ENCODE peak calls at places on chromosomes 4 and X, in seven cellular contexts. S is uterus, E is heart left ventricle, A is H1, I is ovary, O is breast epithelium, V is A549. N is an unnamed sample.

GRCh38 chr4:113433536-113434246 is 327.8 kb downstream of the CAMK2D start:
- DNase-seq in V (no peak), O (no peak), I (no peak), S (no peak), A (no peak), E (no peak), N (no peak)

GRCh38 chr4:143586080-143586479 is 72.6 kb downstream of the SMARCA5 start:
- DNase-seq in V (no peak), E (no peak), O (no peak), I (no peak), A (no peak), S (no peak), N (no peak)

GRCh38 chrX:120251471-120252011 is 929 bp downstream of the ZBTB33 start:
- DNase-seq in S (peak; percentile 21), O (peak; percentile 46), E (peak; percentile 16), A (no peak), V (peak; percentile 31), I (peak; percentile 40), N (peak; percentile 54)

GRCh38 chr4:125739760-125740159 is 425.0 kb downstream of the FAT4 start:
- DNase-seq in A (no peak), O (no peak), E (peak; percentile 67), I (no peak), S (no peak), V (no peak), N (no peak)

GRCh38 chr4:77433102-77433733 is 172.4 kb upstream of the CXCL13 start:
- DNase-seq in A (no peak), V (peak; percentile 21), O (no peak), S (no peak), E (peak; percentile 23), I (no peak), N (no peak)

GRCh38 chrX:2342281-2342688 is 158.5 kb downstream of the DHRSX start:
- DNase-seq in E (peak; percentile 83), A (no peak), V (no peak), S (no peak), O (no peak), I (no peak), N (no peak)

GRCh38 chr4:156941940-156942548 is 29.6 kb downstream of the PDGFC start:
- DNase-seq in E (peak; percentile 21), V (peak; percentile 11), S (peak; percentile 78), O (peak; percentile 52), I (peak; percentile 42), A (peak; percentile 21), N (no peak)

GRCh38 chr4:53686521-53686920 is 95.2 kb upstream of the LNX1 start:
- DNase-seq in E (no peak), I (no peak), V (no peak), S (no peak), O (no peak), A (no peak), N (no peak)

GRCh38 chr4:146442801-146443200 is 78.9 kb downstream of the SLC10A7 start:
- DNase-seq in E (no peak), V (no peak), O (no peak), S (no peak), A (no peak), I (no peak), N (no peak)

GRCh38 chr4:180950377-180950776 is 1292.8 kb upstream of the TENM3 start:
- DNase-seq in V (no peak), S (no peak), I (no peak), O (no peak), E (no peak), A (no peak), N (no peak)

GRCh38 chr4:151797131-151797530 is 36.3 kb upstream of the GATB start:
- DNase-seq in A (no peak), S (no peak), O (no peak), E (no peak), V (no peak), I (no peak), N (peak; percentile 57)

GRCh38 chr4:173167793-173168395 is 717 bp upstream of the GALNT7 start:
- DNase-seq in E (no peak), O (no peak), S (no peak), A (no peak), I (peak; percentile 20), V (peak; percentile 47), N (peak; percentile 75)

GRCh38 chr4:127844605-127845116 is 36.0 kb upstream of the PLK4 start:
- DNase-seq in I (no peak), A (no peak), S (no peak), V (no peak), O (no peak), E (no peak), N (no peak)

GRCh38 chr4:151227731-151228130 is 49.2 kb upstream of the PRSS48 start:
- DNase-seq in V (no peak), O (no peak), S (peak; percentile 57), E (peak; percentile 72), A (no peak), I (peak; percentile 61), N (no peak)

GRCh38 chr4:66331761-66332160 is 661.5 kb upstream of the EPHA5 start:
- DNase-seq in A (no peak), V (no peak), E (no peak), S (no peak), O (no peak), I (no peak), N (no peak)

GRCh38 chr4:1240721-1241465 is 8.0 kb downstream of the CTBP1 start:
- DNase-seq in I (no peak), A (no peak), V (no peak), S (peak; percentile 12), O (no peak), E (peak; percentile 5), N (no peak)

GRCh38 chr4:2132438-2132837 is 73.3 kb downstream of the NAT8L start:
- DNase-seq in O (no peak), E (no peak), I (no peak), A (no peak), S (no peak), V (no peak), N (no peak)

GRCh38 chr4:41661447-41662076 is 87.0 kb downstream of the PHOX2B start:
- DNase-seq in O (peak; percentile 75), I (peak; percentile 64), A (no peak), E (peak; percentile 51), V (peak; percentile 35), S (peak; percentile 24), N (no peak)

GRCh38 chrX:23813808-23814207 is 30.8 kb downstream of the SAT1 start:
- DNase-seq in A (no peak), S (no peak), I (no peak), V (no peak), E (no peak), O (no peak), N (no peak)

GRCh38 chr4:118086334-118086733 is 52.0 kb downstream of the NDST3 start:
- DNase-seq in A (no peak), V (no peak), I (no peak), S (no peak), E (no peak), O (no peak), N (no peak)

DNA sequence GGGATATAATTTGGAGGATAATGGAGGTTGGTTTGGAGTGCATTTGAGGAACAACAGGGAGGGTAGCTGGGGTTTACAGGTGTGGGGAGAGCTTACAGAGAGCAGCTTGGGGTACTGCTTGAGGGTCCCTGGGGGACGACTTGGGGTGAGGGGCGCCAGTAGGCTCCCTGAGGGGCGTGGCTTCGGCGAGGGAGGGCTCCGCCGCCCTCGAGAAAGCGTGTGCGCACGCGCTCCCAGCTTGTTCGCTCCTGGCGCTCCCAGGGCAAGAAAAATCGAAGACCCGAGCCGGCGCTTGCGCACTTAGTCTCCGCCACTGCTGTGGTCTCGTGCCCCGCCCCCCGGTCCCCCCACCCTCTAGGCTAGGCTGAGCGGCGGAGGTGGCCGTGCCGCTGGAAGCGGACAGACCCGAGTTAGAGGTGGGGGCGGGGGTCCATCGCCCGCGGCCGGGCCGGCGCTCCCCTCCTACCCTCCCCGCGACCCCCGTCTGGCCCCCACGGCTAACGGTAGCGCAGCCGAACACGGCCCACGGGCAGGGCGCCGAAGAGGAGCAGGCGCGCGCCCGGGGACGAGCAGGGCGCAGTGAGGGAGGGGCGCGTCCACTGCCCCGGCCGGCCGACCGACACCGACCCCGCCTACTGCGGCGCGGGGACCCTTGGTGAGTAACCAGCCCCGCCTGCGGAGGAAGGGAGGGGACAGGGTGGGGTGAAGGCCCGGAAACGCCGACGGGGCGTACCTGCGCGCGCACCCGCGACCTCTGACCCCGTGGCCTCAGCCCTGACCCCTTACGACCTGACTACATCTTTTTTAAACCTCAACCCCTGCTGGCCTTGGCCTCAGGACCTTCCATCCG is 5.4 kb upstream of the CCDC120 start:
- DNase-seq in V (peak; percentile 77), A (no peak), E (peak; percentile 35), O (no peak), I (peak; percentile 71), S (peak; percentile 58), N (peak; percentile 61)
- H3K4me3 ChIP-seq in V (peak overlapping the region; percentile 92), A (peak overlapping the region; percentile 49), E (peak overlapping the region; percentile 70), O (peak overlapping the region; percentile 73), I (peak overlapping the region; percentile 64), S (peak overlapping the region; percentile 60), N (peak overlapping the region; percentile 69)

DNA sequence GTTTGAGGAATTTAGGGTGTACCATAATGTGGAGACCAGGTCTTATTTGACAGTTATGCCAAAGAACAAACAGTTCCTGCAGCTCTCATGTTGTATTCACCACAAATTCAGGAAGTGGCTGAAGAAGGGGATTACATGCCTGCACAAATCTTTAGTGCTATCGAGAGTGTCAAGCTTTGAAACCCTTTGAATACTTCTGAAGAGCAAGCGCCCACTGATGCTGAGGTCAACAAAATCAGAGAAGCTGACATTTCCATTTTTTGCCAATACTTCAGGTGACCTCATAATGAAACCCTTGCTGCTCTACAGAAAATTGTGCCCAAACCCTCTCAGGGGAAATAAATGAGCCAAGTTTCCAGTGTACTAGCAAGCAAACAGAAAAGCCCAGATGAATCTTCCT is 28.4 kb downstream of the PAK3 start:
- DNase-seq in A (no peak), V (no peak), O (no peak), S (no peak), E (no peak), I (no peak), N (no peak)
- H3K27ac ChIP-seq in A (no peak overlapping the region), V (no peak overlapping the region), O (no peak overlapping the region), S (no peak overlapping the region), E (no peak overlapping the region), I (no peak overlapping the region), N (no peak overlapping the region)

GRCh38 chrX:109857898-109858297 is 124.8 kb upstream of the ACSL4 start:
- DNase-seq in V (no peak), I (no peak), A (no peak), E (no peak), O (no peak), S (no peak), N (no peak)

GRCh38 chrX:109856974-109857373 is 123.9 kb upstream of the ACSL4 start:
- DNase-seq in O (no peak), S (no peak), V (peak; percentile 7), A (no peak), E (no peak), I (no peak), N (no peak)

GRCh38 chrX:109858602-109859341 is 125.7 kb upstream of the ACSL4 start:
- DNase-seq in I (no peak), O (no peak), S (no peak), E (no peak), A (no peak), V (no peak), N (no peak)

GRCh38 chrX:109862386-109862910 is 129.4 kb upstream of the ACSL4 start:
- DNase-seq in I (no peak), E (no peak), V (no peak), A (no peak), S (no peak), O (no peak), N (no peak)

GRCh38 chrX:109859673-109860072 is 126.6 kb upstream of the ACSL4 start:
- DNase-seq in A (no peak), S (no peak), V (no peak), I (no peak), E (no peak), O (no peak), N (no peak)
- TF ChIP-seq POLR2A in A (no peak), S (no peak), V (no peak), I (no peak), E (no peak), O (no peak), N (no peak)

GRCh38 chrX:12973561-12974216 is 1.2 kb upstream of the TMSB4X start:
- DNase-seq in I (peak; percentile 48), O (no peak), A (no peak), E (no peak), S (peak; percentile 48), V (no peak), N (peak; percentile 84)
- H3K4me3 ChIP-seq in I (peak overlapping the region; percentile 54), O (peak overlapping the region; percentile 67), A (no peak overlapping the region), E (peak overlapping the region; percentile 90), S (peak overlapping the region; percentile 50), V (no peak overlapping the region), N (peak overlapping the region; percentile 62)

N was measured in Peyer's patch.